ENCODE peak calls at places on chromosomes 1 and 21, in seven cellular contexts. J is stimulated activated CD4-positive, alpha-beta T cell treated with anti-CD3 and anti-CD28 coated beads, Interleukin-2, amount 100 ng/mL, for 24 hours; D is substantia nigra; Y is epithelial cell of esophagus; W is NCI-H2171; I is HL-60; U is A549. N is an unnamed sample.

GRCh38 chr1:165257969-165258459 is 98.5 kb downstream of the LMX1A start:
- DNase-seq in J (peak), D (no peak), Y (peak), W (peak), I (peak), U (peak), N (peak)

GRCh38 chr1:180123463-180123936 is 31.2 kb upstream of the QSOX1 start:
- DNase-seq in J (no peak), D (no peak), Y (peak), W (no peak), I (no peak), U (peak), N (no peak)

GRCh38 chr1:116921301-116921885 is 11.7 kb downstream of the PTGFRN start:
- DNase-seq in J (no peak), D (no peak), Y (peak), W (no peak), I (no peak), U (no peak), N (no peak)

GRCh38 chr1:22709891-22710687 is 550 bp upstream of the EPHB2 start:
- DNase-seq in J (peak), D (peak), Y (peak), W (peak), I (peak), U (peak), N (no peak)

GRCh38 chr1:216553040-216553439 is 129.8 kb upstream of the USH2A start:
- DNase-seq in J (no peak), D (no peak), Y (no peak), W (no peak), I (no peak), U (no peak), N (no peak)

GRCh38 chr21:34878940-34879339 is 170.2 kb downstream of the RUNX1 start:
- DNase-seq in J (no peak), D (no peak), Y (peak), W (no peak), I (no peak), U (no peak), N (no peak)

GRCh38 chr1:25243907-25244306 is 3.3 kb downstream of the RSRP1 start:
- DNase-seq in J (no peak), D (no peak), Y (no peak), W (no peak), I (no peak), U (no peak), N (no peak)

GRCh38 chr1:52341861-52342260 is 24.1 kb downstream of the CC2D1B start:
- DNase-seq in J (no peak), D (no peak), Y (no peak), W (no peak), I (no peak), U (no peak), N (no peak)

GRCh38 chr1:155184835-155185782 is 11.5 kb downstream of the TRIM46 start:
- DNase-seq in J (no peak), D (no peak), Y (peak), W (no peak), I (no peak), U (no peak), N (peak)

GRCh38 chr1:42759114-42759513 is 7.7 kb downstream of the P3H1 start:
- DNase-seq in J (no peak), D (no peak), Y (no peak), W (no peak), I (peak), U (no peak), N (no peak)

GRCh38 chr21:25837545-25838263 is 102.9 kb downstream of the GABPA start:
- DNase-seq in J (no peak), D (no peak), Y (peak), W (no peak), I (no peak), U (no peak), N (no peak)

GRCh38 chr1:15262711-15263110 is 15.7 kb downstream of the FHAD1 start:
- DNase-seq in J (no peak), D (no peak), Y (no peak), W (no peak), I (no peak), U (no peak), N (no peak)

GRCh38 chr21:42596657-42597056 is 56.8 kb upstream of the PDE9A start:
- DNase-seq in J (no peak), D (no peak), Y (no peak), W (no peak), I (no peak), U (no peak), N (no peak)

GRCh38 chr1:85134583-85135455 is 66.0 kb downstream of the SYDE2 start:
- DNase-seq in J (no peak), D (no peak), Y (peak), W (no peak), I (peak), U (no peak), N (no peak)

GRCh38 chr1:11730429-11730861 is 5.5 kb upstream of the AGTRAP start:
- DNase-seq in J (no peak), D (no peak), Y (peak), W (no peak), I (peak), U (no peak), N (peak)

GRCh38 chr1:156600733-156601121 is 552 bp downstream of the GPATCH4 start:
- DNase-seq in J (peak), D (no peak), Y (peak), W (no peak), I (no peak), U (no peak), N (no peak)

GRCh38 chr1:197692965-197693364 is 82.3 kb downstream of the DENND1B start:
- DNase-seq in J (no peak), D (no peak), Y (peak), W (no peak), I (no peak), U (peak), N (peak)

GRCh38 chr1:229108598-229109201 is 162.2 kb upstream of the RAB4A start:
- DNase-seq in J (no peak), D (no peak), Y (no peak), W (no peak), I (no peak), U (no peak), N (no peak)

GRCh38 chr21:41228958-41229357 is 61.0 kb downstream of the BACE2 start:
- DNase-seq in J (no peak), D (no peak), Y (no peak), W (no peak), I (no peak), U (no peak), N (no peak)

GRCh38 chr1:153509729-153510354 is 25.9 kb downstream of the S100A6 start:
- DNase-seq in J (peak), D (no peak), Y (peak), W (no peak), I (peak), U (peak), N (peak)

GRCh38 chr1:143735764-143736461 is 235.9 kb downstream of the FAM72C start:
- DNase-seq in J (peak), D (no peak), Y (peak), W (no peak), I (no peak), U (peak), N (no peak)

N was measured in GM10248.